ENCODE peak calls at places on chromosomes 6 and 20, in five cellular contexts. Z, I, R, C and H are unnamed samples.

GRCh38 chr6:36807750-36808149 is 31.5 kb downstream of the CPNE5 start:
- DNase-seq in Z (no peak), I (no peak), R (no peak), C (no peak), H (no peak)

GRCh38 chr6:55594442-55594841 is 15.4 kb upstream of the HMGCLL1 start:
- DNase-seq in Z (no peak), I (no peak), R (no peak), C (no peak), H (no peak)

GRCh38 chr6:108227290-108227689 is 33.5 kb downstream of the SNX3 start:
- DNase-seq in Z (no peak), I (no peak), R (no peak), C (no peak), H (no peak)

GRCh38 chr6:50791900-50792508 is 26.7 kb upstream of the TFAP2B start:
- DNase-seq in Z (no peak), I (peak), R (peak), C (peak), H (peak)

GRCh38 chr20:60057866-60058807 is 99.9 kb downstream of the CDH26 start:
- DNase-seq in Z (no peak), I (no peak), R (no peak), C (no peak), H (peak)

GRCh38 chr20:58997141-58997770 is 9.8 kb downstream of the CTSZ start:
- DNase-seq in Z (no peak), I (no peak), R (no peak), C (no peak), H (no peak)

GRCh38 chr6:13813011-13813410 is 1.3 kb downstream of the MCUR1 start:
- DNase-seq in Z (no peak), I (no peak), R (no peak), C (no peak), H (no peak)

GRCh38 chr6:24980507-24981384 is 45.0 kb upstream of the RIPOR2 start:
- DNase-seq in Z (no peak), I (no peak), R (no peak), C (no peak), H (no peak)

GRCh38 chr20:25018425-25018824 is 25.9 kb upstream of the APMAP start:
- DNase-seq in Z (no peak), I (no peak), R (no peak), C (no peak), H (no peak)

GRCh38 chr6:50353603-50354002 is 303.9 kb upstream of the DEFB112 start:
- DNase-seq in Z (no peak), I (no peak), R (no peak), C (no peak), H (no peak)

GRCh38 chr6:111706841-111707391 is 101.2 kb upstream of the TRAF3IP2 start:
- DNase-seq in Z (no peak), I (no peak), R (no peak), C (no peak), H (no peak)

GRCh38 chr6:5981274-5982026 is 25.3 kb downstream of the NRN1 start:
- DNase-seq in Z (no peak), I (no peak), R (no peak), C (no peak), H (peak)

GRCh38 chr6:20403080-20403765 is 1.5 kb downstream of the E2F3 start:
- DNase-seq in Z (peak), I (peak), R (peak), C (peak), H (peak)

DNA sequence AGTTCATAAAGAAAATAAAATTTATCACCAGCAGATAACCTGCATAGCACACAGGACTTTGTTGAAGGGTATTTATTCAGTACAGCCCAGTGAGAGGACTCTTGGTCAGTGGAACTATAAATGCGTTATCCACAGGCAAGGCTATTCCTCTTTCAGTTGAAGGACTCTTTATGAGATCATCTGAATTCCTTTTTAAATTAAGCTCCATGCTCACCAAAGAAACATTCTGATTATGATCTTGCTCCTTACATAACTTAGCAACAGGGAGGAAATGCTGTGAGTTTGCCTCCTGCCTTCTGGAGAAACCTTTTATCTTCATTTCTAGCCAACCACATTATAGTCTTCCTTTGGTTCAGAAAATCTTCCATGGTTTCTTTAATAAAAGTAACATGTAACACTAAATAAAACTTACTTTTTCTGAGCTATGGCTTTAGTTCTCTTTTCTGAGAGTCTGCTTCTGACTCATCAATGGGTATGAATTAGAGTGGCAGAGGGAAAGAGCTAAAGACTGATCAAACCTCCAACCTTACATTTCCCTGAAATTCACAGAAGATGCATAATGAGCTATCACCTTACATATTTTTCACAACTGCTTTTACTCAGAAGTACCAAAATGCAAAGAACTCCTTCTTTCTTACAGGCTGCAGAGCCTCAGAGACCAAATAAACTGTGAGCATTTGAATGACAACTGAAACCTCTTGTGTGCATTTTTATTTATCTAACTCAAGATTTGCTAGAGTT is 267.2 kb downstream of the ADGRG6 start:
- DNase-seq in Z (no peak), I (no peak), R (no peak), C (no peak), H (peak)
- TF ChIP-seq RCOR1 in Z (no peak), I (no peak), R (no peak), C (no peak), H (no peak)

GRCh38 chr6:88679841-88680240 is 283.6 kb downstream of the RNGTT start:
- DNase-seq in Z (no peak), I (no peak), R (no peak), C (no peak), H (no peak)

GRCh38 chr6:88680654-88681053 is 282.8 kb downstream of the RNGTT start:
- DNase-seq in Z (no peak), I (no peak), R (no peak), C (no peak), H (no peak)

DNA sequence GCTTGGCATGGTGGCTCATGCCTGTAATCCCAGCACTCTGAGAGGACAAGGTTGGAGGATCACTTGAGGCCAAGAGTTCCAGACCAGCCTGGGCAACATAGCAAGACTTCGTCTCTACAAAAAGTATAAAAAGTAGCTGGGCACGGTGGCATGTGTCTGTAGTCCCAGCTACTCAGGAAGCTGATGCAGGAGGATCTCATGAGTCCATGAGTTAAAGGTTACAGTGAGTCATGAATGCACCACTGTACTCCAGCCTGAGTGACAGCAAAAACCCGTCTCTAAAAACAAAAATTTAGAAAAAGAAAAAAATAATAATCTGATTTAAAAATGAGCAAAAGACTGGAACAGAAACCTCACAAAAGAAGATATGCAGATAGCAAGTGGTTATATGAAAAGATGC is 279.7 kb downstream of the RNGTT start:
- DNase-seq in Z (no peak), I (no peak), R (no peak), C (no peak), H (peak)
- TF ChIP-seq RCOR1 in Z (no peak), I (no peak), R (no peak), C (no peak), H (no peak)

GRCh38 chr6:158059108-158059507 is 77.4 kb downstream of the SYNJ2 start:
- DNase-seq in Z (no peak), I (no peak), R (no peak), C (no peak), H (no peak)

GRCh38 chr6:158057213-158057987 is 75.7 kb downstream of the SYNJ2 start:
- DNase-seq in Z (no peak), I (peak), R (no peak), C (no peak), H (peak)

GRCh38 chr6:158056804-158057203 is 75.1 kb downstream of the SYNJ2 start:
- DNase-seq in Z (no peak), I (no peak), R (no peak), C (no peak), H (no peak)

GRCh38 chr6:158056355-158056754 is 74.7 kb downstream of the SYNJ2 start:
- DNase-seq in Z (no peak), I (no peak), R (no peak), C (no peak), H (no peak)

DNA sequence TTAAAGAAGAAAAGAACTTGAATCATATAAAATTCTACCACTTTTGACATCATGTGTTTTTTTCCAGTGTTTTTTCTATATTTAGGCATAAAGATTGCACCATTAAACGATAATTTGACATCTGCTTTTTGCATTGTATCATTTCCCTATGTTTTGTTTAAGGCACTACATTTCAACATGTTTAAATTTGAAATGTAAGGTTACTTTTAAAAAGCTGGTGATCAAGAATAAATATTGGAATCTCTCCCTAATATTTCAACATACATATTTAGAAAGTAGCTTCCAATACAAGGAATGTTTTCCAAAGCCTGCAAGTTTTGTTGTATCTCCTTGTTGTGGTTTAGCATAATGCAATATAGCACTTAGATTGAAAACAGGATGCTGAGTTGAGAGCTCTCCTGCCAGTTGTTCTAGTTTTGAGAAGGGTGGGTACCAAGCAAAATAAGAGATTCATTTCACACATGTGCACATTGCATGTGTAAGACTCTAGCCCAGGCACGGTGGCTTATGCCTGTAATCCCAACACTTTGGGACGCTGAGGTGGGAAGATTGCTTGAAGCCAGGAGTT is 76.6 kb downstream of the SYNJ2 start:
- DNase-seq in Z (no peak), I (no peak), R (no peak), C (no peak), H (no peak)
- TF ChIP-seq RCOR1 in Z (no peak), I (no peak), R (no peak), C (no peak), H (no peak)

DNA sequence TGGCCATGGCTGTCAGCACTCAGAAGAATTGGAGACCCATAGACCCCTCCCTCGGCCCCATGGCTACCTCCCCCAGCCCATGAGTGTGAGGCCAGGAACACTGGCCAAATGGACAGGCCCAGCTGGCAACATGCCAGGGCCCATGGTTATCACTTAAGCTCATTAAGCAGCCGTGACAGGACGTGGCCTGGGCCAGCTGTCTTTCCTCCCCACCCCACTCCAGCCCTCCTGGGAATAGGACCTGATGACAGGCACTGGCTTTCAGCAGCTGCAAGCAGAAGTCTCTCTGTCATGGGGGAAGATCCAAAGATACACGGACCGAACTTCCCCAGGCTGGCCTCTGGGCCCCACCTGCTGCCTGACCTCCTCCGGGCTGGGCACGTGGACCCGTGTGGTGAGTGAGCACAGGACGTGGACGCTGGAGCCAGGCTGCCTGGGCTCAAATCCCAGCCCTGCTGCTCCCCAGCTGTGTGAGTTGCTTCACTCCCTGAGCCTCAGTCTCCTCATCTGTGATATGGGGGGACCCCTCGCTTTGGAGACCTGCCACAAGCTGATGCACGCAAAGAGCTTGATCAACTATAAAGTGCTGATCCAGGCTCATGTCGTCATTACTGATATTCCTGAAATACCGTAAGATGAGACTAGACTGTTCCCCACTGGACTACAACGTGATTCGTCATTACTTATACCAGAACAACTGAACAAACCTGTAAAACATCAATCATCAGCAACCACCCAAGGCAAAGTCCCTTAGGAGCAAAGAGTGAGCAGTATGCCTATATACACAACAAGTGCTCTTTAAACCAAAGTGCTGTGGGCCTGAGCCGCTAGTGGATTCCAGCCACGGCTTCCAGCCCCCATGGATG is 22.0 kb upstream of the VSTM2L start:
- DNase-seq in Z (no peak), I (no peak), R (peak), C (peak), H (no peak)
- TF ChIP-seq RCOR1 in Z (no peak), I (no peak), R (no peak), C (peak), H (no peak)

GRCh38 chr20:15205023-15205422 is 867.6 kb upstream of the FLRT3 start:
- DNase-seq in Z (no peak), I (no peak), R (no peak), C (no peak), H (no peak)
- TF ChIP-seq RCOR1 in Z (no peak), I (no peak), R (no peak), C (no peak), H (no peak)

GRCh38 chr6:67190733-67191132 is 1444.3 kb upstream of the ADGRB3 start:
- DNase-seq in Z (no peak), I (no peak), R (no peak), C (no peak), H (no peak)
- TF ChIP-seq RCOR1 in Z (no peak), I (no peak), R (no peak), C (no peak), H (no peak)

GRCh38 chr6:90758741-90759140 is 171.9 kb upstream of the MAP3K7 start:
- DNase-seq in Z (no peak), I (no peak), R (no peak), C (no peak), H (no peak)

GRCh38 chr6:90765491-90765890 is 178.6 kb upstream of the MAP3K7 start:
- DNase-seq in Z (no peak), I (no peak), R (no peak), C (no peak), H (no peak)

GRCh38 chr6:90764001-90764400 is 177.1 kb upstream of the MAP3K7 start:
- DNase-seq in Z (no peak), I (no peak), R (no peak), C (no peak), H (peak)

GRCh38 chr6:90753820-90754604 is 167.1 kb upstream of the MAP3K7 start:
- DNase-seq in Z (no peak), I (no peak), R (no peak), C (no peak), H (no peak)

DNA sequence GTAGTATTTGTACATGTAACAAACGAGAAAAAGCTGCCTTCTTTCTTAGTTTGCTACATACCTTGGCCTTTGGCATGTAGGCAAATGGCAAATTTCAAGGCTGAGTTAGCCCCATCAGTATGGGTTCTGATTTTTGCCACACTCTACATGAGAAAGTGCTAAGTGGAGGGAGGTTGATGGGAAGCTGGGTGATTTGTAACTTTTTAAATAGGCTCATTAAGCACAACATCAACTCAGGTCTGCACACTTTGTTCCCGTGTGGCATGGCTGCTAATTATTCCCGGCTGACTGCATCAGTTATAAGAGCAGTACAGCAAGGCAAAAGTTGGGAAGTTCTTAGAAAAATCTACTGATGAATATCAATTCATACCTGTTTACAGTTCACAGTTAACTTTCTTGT is 172.8 kb upstream of the MAP3K7 start:
- DNase-seq in Z (no peak), I (no peak), R (no peak), C (no peak), H (no peak)
- TF ChIP-seq RCOR1 in Z (no peak), I (no peak), R (no peak), C (no peak), H (no peak)

GRCh38 chr6:68649669-68650068 is 14.6 kb downstream of the ADGRB3 start:
- DNase-seq in Z (no peak), I (no peak), R (no peak), C (no peak), H (no peak)
- TF ChIP-seq RCOR1 in Z (no peak), I (no peak), R (no peak), C (no peak), H (no peak)

DNA sequence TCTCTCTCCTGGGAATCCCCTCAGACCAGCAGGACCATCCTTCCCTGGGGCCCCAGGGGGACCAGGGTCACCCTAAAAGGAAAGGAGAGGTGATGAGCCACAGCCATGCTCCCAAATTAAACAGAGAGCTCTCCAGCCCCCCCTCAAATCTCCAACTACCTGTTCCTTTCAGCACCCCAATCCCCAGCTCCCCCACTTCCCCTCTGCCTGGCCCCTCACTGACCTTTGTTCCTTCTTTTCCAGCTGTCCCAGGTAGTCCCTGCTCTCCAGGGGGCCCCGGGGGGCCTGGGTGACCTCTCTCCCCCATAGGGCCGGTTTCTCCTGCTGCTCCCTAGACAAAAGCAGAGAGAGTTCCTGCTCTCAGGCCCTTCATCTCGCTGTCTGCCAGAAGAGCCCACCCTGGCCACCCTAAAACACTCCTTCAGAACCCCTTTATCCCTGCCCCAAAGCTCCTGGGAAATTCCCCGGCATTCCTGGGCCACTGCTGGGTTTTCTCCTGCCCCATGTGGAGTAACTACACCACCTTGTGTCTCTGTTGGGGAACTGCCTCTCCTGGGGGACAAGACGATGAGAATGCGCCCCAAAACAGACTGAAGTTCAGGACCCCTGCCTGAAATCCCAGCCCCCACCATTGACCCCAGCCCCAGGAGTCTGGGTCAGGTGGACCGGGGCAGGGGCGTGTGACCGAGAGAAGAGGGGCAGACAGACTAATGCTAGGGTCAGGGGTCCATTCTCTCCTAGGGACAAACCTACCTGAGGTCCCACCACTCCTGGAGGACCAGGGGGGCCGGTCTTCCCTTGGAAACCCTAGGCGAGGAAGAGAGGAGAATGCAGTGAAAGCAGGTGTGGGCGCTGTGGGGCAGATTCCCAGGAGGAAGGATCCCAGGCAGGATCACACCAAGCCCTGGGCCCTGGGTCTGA is 19.7 kb downstream of the COL11A2 start:
- DNase-seq in Z (no peak), I (peak), R (peak), C (no peak), H (peak)
- TF ChIP-seq RCOR1 in Z (no peak), I (no peak), R (no peak), C (no peak), H (no peak)

DNA sequence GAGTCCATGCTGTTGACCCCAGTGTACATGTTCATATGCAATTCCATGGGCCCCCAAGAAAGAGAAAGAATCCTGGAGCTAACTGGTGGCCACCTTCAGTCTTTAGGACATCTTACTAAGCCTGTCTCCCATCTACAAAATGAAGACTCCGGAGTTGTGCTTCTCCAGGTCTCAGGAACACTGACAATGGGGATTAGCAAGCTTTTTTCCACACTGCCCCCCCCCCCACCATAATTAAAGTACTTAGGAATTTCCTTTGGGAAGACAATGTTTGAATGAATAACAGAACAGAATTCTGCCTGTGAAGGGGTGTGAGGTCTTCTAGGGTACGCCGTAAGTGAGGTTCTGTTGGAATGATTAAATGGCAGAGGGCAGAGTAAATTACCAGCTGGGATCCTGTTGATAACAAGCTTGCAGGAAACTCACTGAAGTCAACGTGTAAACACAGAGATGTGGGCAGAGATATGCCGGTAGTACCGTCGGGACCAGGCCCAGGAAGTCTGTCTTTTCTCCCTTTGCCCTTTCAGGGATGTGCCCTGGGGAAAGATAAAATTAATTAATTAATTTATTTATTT is 63.1 kb downstream of the ANKRD6 start:
- DNase-seq in Z (no peak), I (no peak), R (no peak), C (peak), H (no peak)
- TF ChIP-seq RCOR1 in Z (no peak), I (no peak), R (peak), C (peak), H (no peak)